ENCODE peak calls at places on chromosomes 12 and 14, in five cellular contexts. One of them, this sample, is unnamed.

GRCh38 chr12:128509170-128509569 is 242.2 kb downstream of the TMEM132C start:
- DNase-seq in esophagus squamous epithelium: no peak
- DNase-seq in right lobe of liver: no peak
- DNase-seq in pancreas: no peak
- DNase-seq in MM.1S: no peak
- DNase-seq in this sample: no peak

GRCh38 chr12:102095677-102096263 is 24.1 kb downstream of the NUP37 start:
- DNase-seq in right lobe of liver: no peak
- DNase-seq in pancreas: no peak
- DNase-seq in esophagus squamous epithelium: no peak
- DNase-seq in MM.1S: peak
- DNase-seq in this sample: no peak

GRCh38 chr12:89907659-89908058 is 199.0 kb upstream of the ATP2B1 start:
- DNase-seq in pancreas: no peak
- DNase-seq in right lobe of liver: no peak
- DNase-seq in MM.1S: no peak
- DNase-seq in esophagus squamous epithelium: no peak
- DNase-seq in this sample: no peak

GRCh38 chr12:113191236-113191635 is 5.7 kb downstream of the RITA1 start:
- DNase-seq in esophagus squamous epithelium: no peak
- DNase-seq in pancreas: no peak
- DNase-seq in right lobe of liver: no peak
- DNase-seq in MM.1S: no peak
- DNase-seq in this sample: no peak

GRCh38 chr14:92702441-92702918 is 45.9 kb downstream of the LGMN start:
- DNase-seq in MM.1S: no peak
- DNase-seq in esophagus squamous epithelium: no peak
- DNase-seq in pancreas: no peak
- DNase-seq in right lobe of liver: peak
- DNase-seq in this sample: no peak

GRCh38 chr14:93092606-93093556 is 22.8 kb downstream of the ITPK1 start:
- DNase-seq in MM.1S: no peak
- DNase-seq in pancreas: no peak
- DNase-seq in esophagus squamous epithelium: no peak
- DNase-seq in right lobe of liver: no peak
- DNase-seq in this sample: no peak

GRCh38 chr12:58068706-58069105 is 127.3 kb downstream of the ATP23 start:
- DNase-seq in right lobe of liver: no peak
- DNase-seq in pancreas: no peak
- DNase-seq in MM.1S: no peak
- DNase-seq in esophagus squamous epithelium: no peak
- DNase-seq in this sample: no peak

GRCh38 chr14:95059126-95059525 is 98.2 kb downstream of the DICER1 start:
- DNase-seq in pancreas: no peak
- DNase-seq in right lobe of liver: no peak
- DNase-seq in MM.1S: no peak
- DNase-seq in esophagus squamous epithelium: no peak
- DNase-seq in this sample: no peak

GRCh38 chr14:23646648-23647549 is 10.7 kb downstream of the DHRS2 start:
- DNase-seq in right lobe of liver: no peak
- DNase-seq in esophagus squamous epithelium: no peak
- DNase-seq in pancreas: no peak
- DNase-seq in MM.1S: no peak
- DNase-seq in this sample: no peak

GRCh38 chr14:73567951-73568885 is 795 bp upstream of the ACOT2 start:
- DNase-seq in right lobe of liver: no peak
- DNase-seq in esophagus squamous epithelium: no peak
- DNase-seq in pancreas: no peak
- DNase-seq in MM.1S: no peak
- DNase-seq in this sample: no peak

GRCh38 chr14:51534623-51535022 is 117.1 kb upstream of the FRMD6 start:
- DNase-seq in pancreas: peak
- DNase-seq in right lobe of liver: peak
- DNase-seq in MM.1S: no peak
- DNase-seq in esophagus squamous epithelium: no peak
- DNase-seq in this sample: no peak

GRCh38 chr12:25648460-25648859 is 95.4 kb upstream of the LMNTD1 start:
- DNase-seq in MM.1S: no peak
- DNase-seq in right lobe of liver: no peak
- DNase-seq in pancreas: peak
- DNase-seq in esophagus squamous epithelium: no peak
- DNase-seq in this sample: no peak

GRCh38 chr14:105448706-105449111 is 25.9 kb upstream of the CRIP2 start:
- DNase-seq in right lobe of liver: peak
- DNase-seq in esophagus squamous epithelium: no peak
- DNase-seq in pancreas: peak
- DNase-seq in MM.1S: no peak
- DNase-seq in this sample: peak

GRCh38 chr12:64480148-64480547 is 28.2 kb downstream of the TBK1 start:
- DNase-seq in right lobe of liver: no peak
- DNase-seq in MM.1S: no peak
- DNase-seq in pancreas: no peak
- DNase-seq in esophagus squamous epithelium: no peak
- DNase-seq in this sample: no peak

GRCh38 chr12:51531982-51532497 is 59.0 kb upstream of the SCN8A start:
- DNase-seq in pancreas: peak
- DNase-seq in MM.1S: peak
- DNase-seq in right lobe of liver: peak
- DNase-seq in esophagus squamous epithelium: no peak
- DNase-seq in this sample: peak

GRCh38 chr12:29350080-29350479 is 30.9 kb downstream of the ERGIC2 start:
- DNase-seq in MM.1S: no peak
- DNase-seq in esophagus squamous epithelium: no peak
- DNase-seq in pancreas: no peak
- DNase-seq in right lobe of liver: no peak
- DNase-seq in this sample: no peak

GRCh38 chr12:62335057-62335456 is 74.9 kb downstream of the USP15 start:
- DNase-seq in right lobe of liver: no peak
- DNase-seq in esophagus squamous epithelium: no peak
- DNase-seq in pancreas: no peak
- DNase-seq in MM.1S: no peak
- DNase-seq in this sample: no peak

GRCh38 chr14:56730468-56731145 is 79.7 kb downstream of the OTX2 start:
- DNase-seq in MM.1S: no peak
- DNase-seq in pancreas: no peak
- DNase-seq in esophagus squamous epithelium: no peak
- DNase-seq in right lobe of liver: no peak
- DNase-seq in this sample: no peak

GRCh38 chr14:68389973-68390372 is 402.9 kb downstream of the ZFP36L1 start:
- DNase-seq in MM.1S: no peak
- DNase-seq in right lobe of liver: no peak
- DNase-seq in pancreas: no peak
- DNase-seq in esophagus squamous epithelium: no peak
- DNase-seq in this sample: no peak

GRCh38 chr12:42144424-42145196 is at the start of gene GXYLT1:
- DNase-seq in pancreas: peak
- DNase-seq in MM.1S: peak
- DNase-seq in esophagus squamous epithelium: peak
- DNase-seq in right lobe of liver: peak
- DNase-seq in this sample: peak

GRCh38 chr12:26798013-26798412 is 35.0 kb downstream of the ITPR2 start:
- DNase-seq in pancreas: no peak
- DNase-seq in esophagus squamous epithelium: no peak
- DNase-seq in MM.1S: peak
- DNase-seq in right lobe of liver: no peak
- DNase-seq in this sample: peak

GRCh38 chr14:21343035-21343794 is 40.6 kb downstream of the SUPT16H start:
- DNase-seq in MM.1S: no peak
- DNase-seq in right lobe of liver: no peak
- DNase-seq in esophagus squamous epithelium: no peak
- DNase-seq in pancreas: no peak
- DNase-seq in this sample: no peak

GRCh38 chr14:89617471-89618291 is 200.6 kb upstream of the FOXN3 start:
- DNase-seq in right lobe of liver: no peak
- DNase-seq in pancreas: peak
- DNase-seq in MM.1S: peak
- DNase-seq in esophagus squamous epithelium: no peak
- DNase-seq in this sample: peak

GRCh38 chr12:8603858-8604257 is 8.8 kb downstream of the AICDA start:
- DNase-seq in pancreas: no peak
- DNase-seq in MM.1S: no peak
- DNase-seq in esophagus squamous epithelium: no peak
- DNase-seq in right lobe of liver: no peak
- DNase-seq in this sample: no peak

GRCh38 chr14:22339277-22339676 is 249.7 kb downstream of the DAD1 start:
- DNase-seq in right lobe of liver: no peak
- DNase-seq in pancreas: no peak
- DNase-seq in MM.1S: no peak
- DNase-seq in esophagus squamous epithelium: no peak
- DNase-seq in this sample: no peak

GRCh38 chr12:108543642-108544041 is 17.3 kb downstream of the SART3 start:
- DNase-seq in right lobe of liver: no peak
- DNase-seq in pancreas: no peak
- DNase-seq in esophagus squamous epithelium: no peak
- DNase-seq in MM.1S: no peak
- DNase-seq in this sample: no peak

GRCh38 chr12:122333142-122334087 is 67.1 kb upstream of the VPS33A start:
- DNase-seq in MM.1S: no peak
- DNase-seq in esophagus squamous epithelium: no peak
- DNase-seq in pancreas: no peak
- DNase-seq in right lobe of liver: no peak
- DNase-seq in this sample: no peak

GRCh38 chr12:132587781-132588180 is 22.6 kb downstream of the LRCOL1 start:
- DNase-seq in pancreas: no peak
- DNase-seq in esophagus squamous epithelium: no peak
- DNase-seq in right lobe of liver: no peak
- DNase-seq in MM.1S: no peak
- DNase-seq in this sample: no peak

GRCh38 chr12:132589856-132590255 is 20.5 kb downstream of the LRCOL1 start:
- DNase-seq in pancreas: no peak
- DNase-seq in esophagus squamous epithelium: no peak
- DNase-seq in MM.1S: no peak
- DNase-seq in right lobe of liver: no peak
- DNase-seq in this sample: no peak

GRCh38 chr12:132586929-132587328 is 23.5 kb downstream of the LRCOL1 start:
- DNase-seq in pancreas: no peak
- DNase-seq in esophagus squamous epithelium: no peak
- DNase-seq in right lobe of liver: no peak
- DNase-seq in MM.1S: no peak
- DNase-seq in this sample: no peak

GRCh38 chr12:132588319-132588718 is 22.1 kb downstream of the LRCOL1 start:
- DNase-seq in pancreas: no peak
- DNase-seq in esophagus squamous epithelium: no peak
- DNase-seq in right lobe of liver: no peak
- DNase-seq in MM.1S: no peak
- DNase-seq in this sample: no peak

GRCh38 chr12:132588821-132589669 is 21.3 kb downstream of the LRCOL1 start:
- DNase-seq in pancreas: no peak
- DNase-seq in MM.1S: no peak
- DNase-seq in esophagus squamous epithelium: no peak
- DNase-seq in right lobe of liver: no peak
- DNase-seq in this sample: no peak
- TF ChIP-seq CTCF in pancreas: no peak
- TF ChIP-seq CTCF in MM.1S: no peak
- TF ChIP-seq CTCF in esophagus squamous epithelium: no peak
- TF ChIP-seq CTCF in right lobe of liver: no peak
- TF ChIP-seq CTCF in this sample: no peak

GRCh38 chr12:75628916-75629315 is 117.5 kb upstream of the KRR1 start:
- DNase-seq in MM.1S: no peak
- DNase-seq in right lobe of liver: no peak
- DNase-seq in pancreas: no peak
- DNase-seq in esophagus squamous epithelium: no peak
- DNase-seq in this sample: no peak

GRCh38 chr12:75628511-75628910 is 117.1 kb upstream of the KRR1 start:
- DNase-seq in right lobe of liver: no peak
- DNase-seq in esophagus squamous epithelium: no peak
- DNase-seq in MM.1S: no peak
- DNase-seq in pancreas: no peak
- DNase-seq in this sample: no peak

GRCh38 chr12:75622492-75622891 is 111.1 kb upstream of the KRR1 start:
- DNase-seq in esophagus squamous epithelium: no peak
- DNase-seq in right lobe of liver: no peak
- DNase-seq in MM.1S: no peak
- DNase-seq in pancreas: no peak
- DNase-seq in this sample: no peak

DNA sequence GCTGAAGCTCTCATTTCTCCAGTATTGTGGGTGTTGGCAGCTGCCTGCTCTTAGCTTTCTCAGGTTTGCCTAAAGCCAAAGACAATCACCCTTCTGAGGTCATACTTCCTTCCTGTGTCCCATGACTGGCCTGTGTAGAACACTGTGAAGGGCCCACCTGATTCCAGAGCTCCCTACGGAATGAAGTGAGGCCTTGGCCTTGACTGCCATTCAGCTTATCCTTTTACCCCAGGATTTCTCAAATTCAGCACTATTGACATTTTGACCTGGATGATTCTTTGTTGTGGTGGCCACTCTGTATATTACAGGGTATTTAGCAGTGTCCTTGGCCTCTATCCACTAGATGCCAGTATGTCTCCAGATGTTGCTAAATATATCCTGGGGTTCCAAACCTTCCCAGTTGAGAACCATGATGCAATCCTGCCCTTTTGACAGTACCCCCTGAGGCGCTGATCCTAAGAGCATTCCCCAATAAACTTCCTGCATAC is 112.3 kb upstream of the KRR1 start:
- DNase-seq in esophagus squamous epithelium: no peak
- DNase-seq in MM.1S: no peak
- DNase-seq in pancreas: no peak
- DNase-seq in right lobe of liver: no peak
- DNase-seq in this sample: no peak
- TF ChIP-seq CTCF in esophagus squamous epithelium: peak
- TF ChIP-seq CTCF in MM.1S: no peak
- TF ChIP-seq CTCF in pancreas: no peak
- TF ChIP-seq CTCF in right lobe of liver: peak
- TF ChIP-seq CTCF in this sample: no peak

DNA sequence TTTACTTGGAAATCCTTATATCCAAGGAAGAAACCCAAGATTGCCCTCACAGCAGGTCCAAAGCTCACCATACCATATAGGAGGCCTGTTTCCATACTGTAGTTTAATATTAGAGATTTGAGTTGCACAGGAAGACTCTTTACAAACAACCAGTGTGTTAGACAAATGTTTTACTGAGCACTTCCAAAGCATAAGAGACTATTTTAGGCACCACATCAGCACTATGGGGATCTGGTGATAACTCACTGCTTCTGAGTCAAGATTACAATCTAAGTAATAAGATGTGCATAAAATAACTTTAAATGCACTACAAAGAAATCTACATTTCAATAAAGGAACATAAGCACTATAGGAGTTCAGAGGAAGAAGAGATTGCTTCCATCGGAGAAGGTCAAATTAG is 71.4 kb downstream of the SPPL3 start:
- DNase-seq in pancreas: no peak
- DNase-seq in esophagus squamous epithelium: no peak
- DNase-seq in right lobe of liver: no peak
- DNase-seq in MM.1S: no peak
- DNase-seq in this sample: no peak
- TF ChIP-seq CTCF in pancreas: no peak
- TF ChIP-seq CTCF in esophagus squamous epithelium: no peak
- TF ChIP-seq CTCF in right lobe of liver: no peak
- TF ChIP-seq CTCF in MM.1S: no peak
- TF ChIP-seq CTCF in this sample: no peak

DNA sequence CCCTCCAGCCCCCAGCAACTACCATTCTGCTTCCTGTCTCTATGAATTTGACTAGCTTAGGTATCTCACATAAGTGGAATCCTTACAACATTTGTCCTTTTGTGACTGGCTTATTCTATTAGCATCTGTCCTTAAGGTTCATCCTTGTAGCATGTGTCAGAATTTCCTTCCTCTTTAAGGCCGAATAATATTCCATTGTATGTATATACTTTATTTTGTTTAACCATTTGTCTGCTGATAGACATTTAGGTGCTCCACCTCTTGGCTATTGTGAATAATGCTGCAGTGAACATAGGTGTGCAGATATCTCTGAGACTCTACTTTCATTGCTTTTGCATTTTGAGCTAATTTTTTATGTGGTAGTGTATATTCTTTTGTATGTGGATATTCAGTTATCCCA is 75.7 kb downstream of the SPATS2 start:
- DNase-seq in esophagus squamous epithelium: no peak
- DNase-seq in MM.1S: no peak
- DNase-seq in right lobe of liver: no peak
- DNase-seq in pancreas: no peak
- DNase-seq in this sample: no peak
- TF ChIP-seq CTCF in esophagus squamous epithelium: no peak
- TF ChIP-seq CTCF in MM.1S: no peak
- TF ChIP-seq CTCF in right lobe of liver: no peak
- TF ChIP-seq CTCF in pancreas: no peak
- TF ChIP-seq CTCF in this sample: no peak